ENCODE peak calls at places on chromosome 16, in seven cellular contexts. R is activated T-cell treated with anti-CD3 and anti-CD28 coated beads, Interleukin-2, amount 50 U/mL, for 72 hours; V is Calu3; B is smooth muscle cell of the brain vasculature; T is nucleus accumbens; N is cardiac muscle cell; S is effector memory CD4-positive, alpha-beta T cell. Q is an unnamed sample.

GRCh38 chr16:17447273-17447672 is 23.5 kb downstream of the XYLT1 start:
- DNase-seq in R (no peak), V (no peak), B (no peak), T (no peak), N (no peak), S (no peak), Q (no peak)

GRCh38 chr16:65176603-65177002 is 54.7 kb upstream of the CDH11 start:
- DNase-seq in R (no peak), V (no peak), B (peak), T (no peak), N (no peak), S (no peak), Q (no peak)

GRCh38 chr16:49350265-49351103 is 23.1 kb upstream of the C16orf78 start:
- DNase-seq in R (peak), V (peak), B (peak), T (peak), N (peak), S (no peak), Q (no peak)

GRCh38 chr16:53905028-53905427 is 201.1 kb downstream of the FTO start:
- DNase-seq in R (no peak), V (no peak), B (no peak), T (no peak), N (no peak), S (no peak), Q (peak)

GRCh38 chr16:27322858-27323780 is 9.3 kb downstream of the IL4R start:
- DNase-seq in R (no peak), V (peak), B (no peak), T (no peak), N (no peak), S (no peak), Q (peak)

GRCh38 chr16:29680180-29680598 is 1.2 kb downstream of the QPRT start:
- DNase-seq in R (no peak), V (peak), B (no peak), T (no peak), N (no peak), S (no peak), Q (no peak)

GRCh38 chr16:67661101-67661661 is 421 bp downstream of the PARD6A start:
- DNase-seq in R (no peak), V (no peak), B (no peak), T (no peak), N (peak), S (no peak), Q (no peak)

GRCh38 chr16:46961373-46962353 is 11.8 kb downstream of the DNAJA2 start:
- DNase-seq in R (peak), V (no peak), B (no peak), T (no peak), N (no peak), S (no peak), Q (no peak)

GRCh38 chr16:62135903-62136302 is 99.7 kb upstream of the CDH8 start:
- DNase-seq in R (no peak), V (no peak), B (no peak), T (no peak), N (no peak), S (no peak), Q (peak)

GRCh38 chr16:67404740-67405226 is 11.5 kb upstream of the TPPP3 start:
- DNase-seq in R (no peak), V (peak), B (no peak), T (no peak), N (no peak), S (no peak), Q (peak)